ENCODE peak calls at places on chromosomes 1 and 21, in six cellular contexts. O is left ventricle myocardium superior; M is pancreas; Q is activated naive CD8-positive, alpha-beta T cell treated with anti-CD3 and anti-CD28 coated beads, Interleukin-2, amount 50 U/mL, for 24 hours; H is gastroesophageal sphincter; E is T-helper 17 cell. F is an unnamed sample.

GRCh38 chr21:45506241-45506817 is 35.9 kb downstream of the SLC19A1 start:
- ATAC-seq in Q (peak; percentile 3), E (no peak), M (no peak), H (no peak), O (no peak), F (no peak)

GRCh38 chr1:212244441-212244840 is 40.8 kb upstream of the PPP2R5A start:
- ATAC-seq in O (no peak), E (no peak), H (no peak), M (no peak), Q (no peak), F (no peak)

GRCh38 chr21:28738882-28739281 is 253.8 kb downstream of the LTN1 start:
- ATAC-seq in O (no peak), E (no peak), H (no peak), Q (peak; percentile 67), M (no peak), F (no peak)

GRCh38 chr1:103941086-103941485 is 191.4 kb downstream of the AMY1C start:
- ATAC-seq in E (no peak), H (no peak), M (no peak), O (no peak), Q (no peak), F (no peak)

GRCh38 chr1:18481190-18481920 is 625 bp downstream of the KLHDC7A start:
- ATAC-seq in O (no peak), Q (no peak), H (no peak), M (peak; percentile 54), E (no peak), F (no peak)

GRCh38 chr1:85258536-85259117 is 835 bp downstream of the C1orf52 start:
- ATAC-seq in E (no peak), M (peak; percentile 4), H (no peak), Q (no peak), O (no peak), F (no peak)

GRCh38 chr1:41721039-41721438 is 197.7 kb downstream of the HIVEP3 start:
- ATAC-seq in H (no peak), E (peak; percentile 46), Q (no peak), M (no peak), O (no peak), F (peak; percentile 54)

GRCh38 chr1:36328713-36329112 is 5.3 kb upstream of the EVA1B start:
- ATAC-seq in M (peak; percentile 56), Q (no peak), E (no peak), H (peak; percentile 60), O (peak; percentile 60), F (no peak)

GRCh38 chr1:235866913-235867850 is 476 bp upstream of the LYST start:
- ATAC-seq in E (peak; percentile 76), O (peak; percentile 98), Q (peak; percentile 67), H (peak; percentile 98), M (peak; percentile 95), F (peak; percentile 90)

GRCh38 chr1:222670110-222670509 is 42.2 kb downstream of the AIDA start:
- ATAC-seq in H (no peak), Q (no peak), O (no peak), M (no peak), E (no peak), F (no peak)

GRCh38 chr21:14513772-14514171 is 32.3 kb downstream of the SAMSN1 start:
- ATAC-seq in Q (no peak), H (no peak), O (no peak), E (no peak), M (no peak), F (no peak)

GRCh38 chr1:76256289-76257223 is 182.0 kb downstream of the ST6GALNAC3 start:
- ATAC-seq in M (no peak), E (no peak), Q (no peak), H (no peak), O (no peak), F (no peak)

GRCh38 chr1:5333326-5333725 is 658.9 kb downstream of the NPHP4 start:
- ATAC-seq in Q (no peak), O (no peak), E (no peak), H (no peak), M (peak; percentile 68), F (no peak)

GRCh38 chr1:63005812-63006211 is 221.9 kb downstream of the ATG4C start:
- ATAC-seq in E (no peak), O (no peak), H (no peak), M (no peak), Q (peak; percentile 43), F (no peak)

GRCh38 chr1:115258302-115258866 is 79.7 kb downstream of the NGF start:
- ATAC-seq in E (no peak), H (no peak), M (no peak), O (no peak), Q (no peak), F (no peak)

GRCh38 chr1:232529747-232530146 is 100.2 kb downstream of the SIPA1L2 start:
- ATAC-seq in O (no peak), H (no peak), M (no peak), E (no peak), Q (no peak), F (no peak)

GRCh38 chr1:234433563-234434285 is 45.3 kb downstream of the TARBP1 start:
- ATAC-seq in H (no peak), O (no peak), E (no peak), Q (peak; percentile 43), M (peak; percentile 46), F (peak; percentile 55)

GRCh38 chr1:230199034-230199433 is 132.0 kb downstream of the GALNT2 start:
- ATAC-seq in H (no peak), E (no peak), Q (no peak), O (no peak), M (no peak), F (no peak)

GRCh38 chr1:186738896-186739295 is 58.7 kb upstream of the PTGS2 start:
- ATAC-seq in M (no peak), E (no peak), Q (peak; percentile 91), H (no peak), O (no peak), F (peak; percentile 72)

GRCh38 chr1:107474877-107475612 is 334.2 kb downstream of the NTNG1 start:
- ATAC-seq in H (no peak), E (no peak), Q (peak; percentile 88), O (no peak), M (no peak), F (peak; percentile 50)

GRCh38 chr1:201696217-201696761 is 132.7 kb upstream of the IPO9 start:
- ATAC-seq in O (peak; percentile 88), E (no peak), M (peak; percentile 30), H (peak; percentile 95), Q (no peak), F (no peak)

GRCh38 chr1:52636701-52637695 is 4.0 kb downstream of the SHISAL2A start:
- ATAC-seq in H (no peak), O (peak; percentile 31), E (peak; percentile 75), Q (peak; percentile 69), M (peak; percentile 35), F (peak; percentile 89)

GRCh38 chr1:219265026-219265515 is 91.4 kb downstream of the LYPLAL1 start:
- ATAC-seq in Q (no peak), E (no peak), M (no peak), H (no peak), O (no peak), F (no peak)

F was measured in stimulated activated memory B cell treated with anti-CD40 and anti-IgM and Interleukin-4, amounts not matched to agents 10 μg/mL and 1 μg/mL and 100 μg/mL, for 72 hours.